ENCODE peak calls at places on chromosomes 5 and 9, in eight cellular contexts. C, L, Y, B, V, D, X and A are unnamed samples.

GRCh38 chr9:80595192-80595591 is 1023.4 kb downstream of the TLE4 start:
- DNase-seq in C (no peak), L (no peak), Y (no peak), B (no peak), V (no peak), D (no peak), X (no peak), A (no peak)

GRCh38 chr9:6911901-6912650 is 154.3 kb downstream of the KDM4C start:
- DNase-seq in C (no peak), L (no peak), Y (no peak), B (no peak), V (no peak), D (no peak), X (no peak), A (no peak)

GRCh38 chr5:82560546-82560945 is 282.4 kb upstream of the RPS23 start:
- DNase-seq in C (peak; percentile 9), L (no peak), Y (no peak), B (no peak), V (no peak), D (no peak), X (no peak), A (no peak)

GRCh38 chr9:113590991-113591898 is 127.7 kb downstream of the RGS3 start:
- DNase-seq in C (peak; percentile 85), L (peak; percentile 81), Y (peak; percentile 88), B (peak; percentile 91), V (peak; percentile 59), D (no peak), X (peak; percentile 86), A (peak; percentile 89)

GRCh38 chr5:177471610-177472356 is 1.7 kb downstream of the DBN1 start:
- DNase-seq in C (peak; percentile 52), L (no peak), Y (no peak), B (peak; percentile 88), V (no peak), D (no peak), X (no peak), A (no peak)

GRCh38 chr9:110121170-110121569 is 86.8 kb downstream of the C9orf152 start:
- DNase-seq in C (no peak), L (no peak), Y (no peak), B (no peak), V (no peak), D (no peak), X (no peak), A (no peak)

GRCh38 chr5:178551468-178551867 is 38.7 kb downstream of the COL23A1 start:
- DNase-seq in C (no peak), L (no peak), Y (peak; percentile 55), B (no peak), V (no peak), D (no peak), X (no peak), A (no peak)

GRCh38 chr5:160271396-160271795 is 41.0 kb downstream of the CCNJL start:
- DNase-seq in C (peak; percentile 18), L (peak; percentile 77), Y (no peak), B (no peak), V (no peak), D (no peak), X (no peak), A (no peak)

GRCh38 chr5:142334548-142334947 is 9.7 kb upstream of the SPRY4 start:
- DNase-seq in C (no peak), L (no peak), Y (peak; percentile 12), B (no peak), V (no peak), D (no peak), X (no peak), A (no peak)

GRCh38 chr5:54180616-54181015 is 129.8 kb downstream of the ARL15 start:
- DNase-seq in C (peak; percentile 12), L (no peak), Y (no peak), B (no peak), V (no peak), D (no peak), X (no peak), A (no peak)

GRCh38 chr5:90983148-90983547 is 400.0 kb downstream of the ARRDC3 start:
- DNase-seq in C (peak; percentile 91), L (no peak), Y (no peak), B (no peak), V (peak; percentile 66), D (no peak), X (no peak), A (no peak)

GRCh38 chr9:34628656-34629491 is at the start of gene ARID3C:
- DNase-seq in C (peak; percentile 15), L (no peak), Y (no peak), B (no peak), V (no peak), D (no peak), X (no peak), A (no peak)

GRCh38 chr9:99366601-99367000 is 144.5 kb downstream of the SEC61B start:
- DNase-seq in C (no peak), L (no peak), Y (no peak), B (no peak), V (no peak), D (no peak), X (no peak), A (no peak)

GRCh38 chr5:78526049-78526525 is 122.5 kb downstream of the LHFPL2 start:
- DNase-seq in C (peak; percentile 73), L (no peak), Y (no peak), B (no peak), V (no peak), D (peak; percentile 61), X (no peak), A (no peak)

GRCh38 chr5:178289438-178289837 is 56.8 kb upstream of the PHYKPL start:
- DNase-seq in C (no peak), L (no peak), Y (no peak), B (peak; percentile 26), V (no peak), D (no peak), X (no peak), A (no peak)

GRCh38 chr9:71812385-71812784 is 44.1 kb upstream of the CEMIP2 start:
- DNase-seq in C (peak; percentile 55), L (no peak), Y (no peak), B (peak; percentile 79), V (no peak), D (peak; percentile 6), X (no peak), A (peak; percentile 60)

GRCh38 chr5:54956922-54957321 is 28.5 kb downstream of the ESM1 start:
- DNase-seq in C (no peak), L (no peak), Y (no peak), B (no peak), V (no peak), D (no peak), X (no peak), A (no peak)

GRCh38 chr9:32258482-32258881 is 126.0 kb upstream of the ACO1 start:
- DNase-seq in C (no peak), L (no peak), Y (no peak), B (no peak), V (no peak), D (no peak), X (no peak), A (no peak)

GRCh38 chr5:150647275-150648251 is 7.1 kb downstream of the SYNPO start:
- DNase-seq in C (peak; percentile 56), L (peak; percentile 76), Y (peak; percentile 89), B (peak; percentile 94), V (no peak), D (peak; percentile 62), X (no peak), A (no peak)

GRCh38 chr5:85604378-85604777 is 1013.4 kb upstream of the COX7C start:
- DNase-seq in C (no peak), L (no peak), Y (no peak), B (no peak), V (no peak), D (no peak), X (no peak), A (no peak)

GRCh38 chr9:123589666-123590239 is 233.8 kb downstream of the CRB2 start:
- DNase-seq in C (no peak), L (no peak), Y (no peak), B (no peak), V (no peak), D (no peak), X (no peak), A (no peak)

GRCh38 chr5:54540286-54540685 is 22.7 kb downstream of the SNX18 start:
- DNase-seq in C (no peak), L (no peak), Y (no peak), B (no peak), V (no peak), D (no peak), X (no peak), A (no peak)

GRCh38 chr9:18596920-18597319 is 123.0 kb downstream of the ADAMTSL1 start:
- DNase-seq in C (peak; percentile 53), L (no peak), Y (no peak), B (no peak), V (no peak), D (no peak), X (no peak), A (no peak)

GRCh38 chr5:139960723-139961383 is 82.2 kb downstream of the NRG2 start:
- DNase-seq in C (no peak), L (no peak), Y (peak; percentile 54), B (no peak), V (no peak), D (no peak), X (no peak), A (no peak)